ENCODE peak calls at places on chromosome 11, in five cellular contexts. M, L, K, D and R are unnamed samples.

GRCh38 chr11:76801205-76801604 is 18.0 kb downstream of the TSKU start:
- DNase-seq in M (no peak), L (no peak), K (peak; percentile 1), D (no peak), R (no peak)

GRCh38 chr11:13726456-13726855 is 58.0 kb downstream of the FAR1 start:
- DNase-seq in M (no peak), L (no peak), K (no peak), D (no peak), R (no peak)

GRCh38 chr11:130611791-130612251 is 163.4 kb downstream of the ADAMTS15 start:
- DNase-seq in M (no peak), L (no peak), K (peak; percentile 86), D (no peak), R (peak; percentile 64)

GRCh38 chr11:111814567-111814966 is 48.4 kb upstream of the PPP2R1B start:
- DNase-seq in M (peak; percentile 50), L (no peak), K (no peak), D (no peak), R (no peak)

GRCh38 chr11:57210731-57211335 is 26.2 kb downstream of the APLNR start:
- DNase-seq in M (no peak), L (no peak), K (no peak), D (no peak), R (no peak)

GRCh38 chr11:77590194-77590591 is 440 bp downstream of the AQP11 start:
- DNase-seq in M (peak; percentile 19), L (no peak), K (peak; percentile 22), D (no peak), R (peak; percentile 48)

GRCh38 chr11:12223771-12224536 is 113.6 kb downstream of the MICAL2 start:
- DNase-seq in M (no peak), L (no peak), K (no peak), D (no peak), R (no peak)

GRCh38 chr11:110182886-110183285 is 89.7 kb downstream of the ZC3H12C start:
- DNase-seq in M (peak; percentile 61), L (no peak), K (peak; percentile 39), D (no peak), R (peak; percentile 22)

GRCh38 chr11:2589538-2589934 is 110.3 kb downstream of the KCNQ1OT1 start:
- DNase-seq in M (no peak), L (no peak), K (no peak), D (no peak), R (no peak)

GRCh38 chr11:72777755-72778278 is 16.0 kb downstream of the STARD10 start:
- DNase-seq in M (no peak), L (no peak), K (no peak), D (no peak), R (no peak)

GRCh38 chr11:83681045-83681781 is 395.0 kb upstream of the CCDC90B start:
- DNase-seq in M (no peak), L (peak; percentile 60), K (no peak), D (no peak), R (no peak)

GRCh38 chr11:112694813-112695212 is 266.4 kb upstream of the NCAM1 start:
- DNase-seq in M (no peak), L (no peak), K (no peak), D (no peak), R (no peak)

GRCh38 chr11:115541518-115541917 is 37.3 kb upstream of the CADM1 start:
- DNase-seq in M (no peak), L (no peak), K (no peak), D (no peak), R (no peak)

GRCh38 chr11:80388133-80388532 is 947.3 kb upstream of the TENM4 start:
- DNase-seq in M (no peak), L (no peak), K (no peak), D (no peak), R (no peak)

GRCh38 chr11:47856186-47856585 is 8.0 kb upstream of the NUP160 start:
- DNase-seq in M (no peak), L (no peak), K (no peak), D (no peak), R (no peak)

GRCh38 chr11:59614277-59615131 is 1.1 kb downstream of the OSBP start:
- DNase-seq in M (no peak), L (no peak), K (no peak), D (no peak), R (peak; percentile 25)

GRCh38 chr11:71321433-71322191 is 69.2 kb upstream of the SHANK2 start:
- DNase-seq in M (no peak), L (no peak), K (no peak), D (no peak), R (no peak)

GRCh38 chr11:128705124-128705920 is 11.4 kb downstream of the FLI1 start:
- DNase-seq in M (no peak), L (no peak), K (no peak), D (no peak), R (no peak)

GRCh38 chr11:77580712-77581337 is 8.9 kb upstream of the AQP11 start:
- DNase-seq in M (no peak), L (no peak), K (no peak), D (no peak), R (no peak)

GRCh38 chr11:3859373-3859881 is 4.0 kb downstream of the STIM1 start:
- DNase-seq in M (no peak), L (no peak), K (no peak), D (no peak), R (no peak)

GRCh38 chr11:65225284-65226102 is 36.3 kb upstream of the POLA2 start:
- DNase-seq in M (peak; percentile 18), L (no peak), K (peak; percentile 86), D (peak; percentile 41), R (peak; percentile 70)

GRCh38 chr11:126891556-126892217 is 108.9 kb downstream of the KIRREL3 start:
- DNase-seq in M (peak; percentile 10), L (no peak), K (peak; percentile 76), D (no peak), R (peak; percentile 9)

GRCh38 chr11:48261600-48261999 is 2.1 kb upstream of the OR4X1 start:
- DNase-seq in M (no peak), L (no peak), K (no peak), D (no peak), R (no peak)

GRCh38 chr11:60801194-60801593 is 16.1 kb downstream of the MS4A10 start:
- DNase-seq in M (no peak), L (no peak), K (no peak), D (no peak), R (no peak)

GRCh38 chr11:1947592-1948237 is 583 bp downstream of the MRPL23 start:
- DNase-seq in M (no peak), L (no peak), K (no peak), D (no peak), R (no peak)

GRCh38 chr11:6654281-6655019 is 1.2 kb downstream of the DCHS1 start:
- DNase-seq in M (no peak), L (no peak), K (no peak), D (no peak), R (no peak)

GRCh38 chr11:73137262-73137941 is 4.7 kb downstream of the FCHSD2 start:
- DNase-seq in M (no peak), L (no peak), K (no peak), D (no peak), R (no peak)

GRCh38 chr11:66863428-66864125 is 6.7 kb downstream of the LRFN4 start:
- DNase-seq in M (no peak), L (no peak), K (no peak), D (no peak), R (no peak)

GRCh38 chr11:975824-976223 is 50.2 kb downstream of the AP2A2 start:
- DNase-seq in M (no peak), L (no peak), K (peak; percentile 68), D (no peak), R (no peak)

GRCh38 chr11:122271167-122271566 is 155.2 kb upstream of the BLID start:
- DNase-seq in M (no peak), L (no peak), K (no peak), D (no peak), R (no peak)

GRCh38 chr11:131601586-131601985 is 231.2 kb downstream of the NTM start:
- DNase-seq in M (no peak), L (no peak), K (peak; percentile 32), D (no peak), R (no peak)